ENCODE peak calls at places on chromosome 5, in seven cellular contexts. P is thoracic aorta, K is anterior cingulate cortex, U is T-helper 1 cell, O is uterus, T is progenitor cell of endocrine pancreas, J is SK-MEL-5. E is an unnamed sample.

GRCh38 chr5:86917117-86917579 is 299.4 kb downstream of the COX7C start:
- DNase-seq in K (no peak), P (no peak), U (peak), T (no peak), O (no peak), J (peak), E (no peak)

GRCh38 chr5:55450050-55450765 is 84.6 kb downstream of the PLPP1 start:
- DNase-seq in P (no peak), J (no peak), K (no peak), O (no peak), T (no peak), U (no peak), E (no peak)

GRCh38 chr5:135246923-135247795 is 151.9 kb downstream of the MACROH2A1 start:
- DNase-seq in U (no peak), P (no peak), J (peak), T (no peak), K (no peak), O (peak), E (no peak)

GRCh38 chr5:133347039-133347438 is 265.3 kb downstream of the FSTL4 start:
- DNase-seq in K (no peak), O (no peak), T (no peak), P (no peak), U (peak), J (peak), E (peak)

GRCh38 chr5:137278476-137278875 is 220.7 kb downstream of the SPOCK1 start:
- DNase-seq in K (no peak), T (no peak), J (no peak), P (no peak), O (no peak), U (no peak), E (no peak)

GRCh38 chr5:69285448-69286116 is 47.0 kb downstream of the CCDC125 start:
- DNase-seq in J (no peak), U (no peak), O (no peak), T (no peak), P (no peak), K (no peak), E (no peak)

GRCh38 chr5:7779019-7779662 is 71.8 kb downstream of the CFAP90 start:
- DNase-seq in J (peak), T (no peak), O (no peak), K (no peak), U (peak), P (no peak), E (no peak)

GRCh38 chr5:5473224-5473623 is 50.7 kb downstream of the ICE1 start:
- DNase-seq in K (no peak), T (no peak), U (no peak), P (no peak), O (no peak), J (no peak), E (no peak)

GRCh38 chr5:87210076-87210475 is 57.6 kb upstream of the RASA1 start:
- DNase-seq in K (no peak), T (no peak), O (no peak), J (no peak), U (no peak), P (no peak), E (no peak)

GRCh38 chr5:75260708-75261107 is 24.0 kb upstream of the ANKRD31 start:
- DNase-seq in J (no peak), P (no peak), O (no peak), K (no peak), U (no peak), T (no peak), E (peak)

GRCh38 chr5:123515904-123516303 is 3.9 kb downstream of the CSNK1G3 start:
- DNase-seq in O (no peak), T (no peak), P (no peak), K (no peak), U (peak), J (no peak), E (no peak)

GRCh38 chr5:172010278-172010677 is 3.8 kb upstream of the FBXW11 start:
- DNase-seq in U (no peak), J (peak), P (no peak), O (no peak), T (no peak), K (no peak), E (no peak)

GRCh38 chr5:60287174-60287771 is 393.7 kb upstream of the PDE4D start:
- DNase-seq in J (peak), T (no peak), P (no peak), K (no peak), U (peak), O (no peak), E (peak)